ENCODE peak calls at places on chromosomes 3 and 15, in five cellular contexts. One of them, this sample, is unnamed. For H3K9me3, the result is how much of the 10 kb centered on the place peaks cover.

GRCh38 chr3:171123913-171124312 is 97.4 kb upstream of the SLC2A2 start:
- DNase-seq in heart right ventricle: no peak
- DNase-seq in tibial artery: no peak
- DNase-seq in esophagus squamous epithelium: no peak
- DNase-seq in body of pancreas: no peak
- DNase-seq in this sample: no peak

GRCh38 chr3:142394921-142395622 is 52.8 kb downstream of the XRN1 start:
- DNase-seq in body of pancreas: no peak
- DNase-seq in heart right ventricle: no peak
- DNase-seq in esophagus squamous epithelium: no peak
- DNase-seq in tibial artery: no peak
- DNase-seq in this sample: no peak

GRCh38 chr3:160801386-160802118 is 45.5 kb downstream of the PPM1L start:
- DNase-seq in tibial artery: peak
- DNase-seq in esophagus squamous epithelium: no peak
- DNase-seq in heart right ventricle: peak
- DNase-seq in body of pancreas: peak
- DNase-seq in this sample: no peak

GRCh38 chr3:152205097-152205593 is 63.6 kb upstream of the MBNL1 start:
- DNase-seq in tibial artery: no peak
- DNase-seq in esophagus squamous epithelium: no peak
- DNase-seq in heart right ventricle: no peak
- DNase-seq in body of pancreas: no peak
- DNase-seq in this sample: no peak

GRCh38 chr3:5298453-5298852 is 110.9 kb downstream of the EDEM1 start:
- DNase-seq in heart right ventricle: no peak
- DNase-seq in body of pancreas: no peak
- DNase-seq in esophagus squamous epithelium: no peak
- DNase-seq in tibial artery: no peak
- DNase-seq in this sample: no peak

GRCh38 chr3:186653079-186653710 is 12.6 kb upstream of the HRG start:
- DNase-seq in esophagus squamous epithelium: no peak
- DNase-seq in body of pancreas: no peak
- DNase-seq in heart right ventricle: no peak
- DNase-seq in tibial artery: no peak
- DNase-seq in this sample: no peak

GRCh38 chr3:159632124-159632523 is 356.5 kb upstream of the IL12A start:
- DNase-seq in body of pancreas: no peak
- DNase-seq in esophagus squamous epithelium: no peak
- DNase-seq in heart right ventricle: no peak
- DNase-seq in tibial artery: no peak
- DNase-seq in this sample: no peak

GRCh38 chr15:77508541-77509505 is 88.1 kb downstream of the HMG20A start:
- DNase-seq in body of pancreas: peak
- DNase-seq in esophagus squamous epithelium: no peak
- DNase-seq in tibial artery: peak
- DNase-seq in heart right ventricle: peak
- DNase-seq in this sample: no peak

GRCh38 chr3:141413387-141414140 is 45.3 kb downstream of the ZBTB38 start:
- DNase-seq in tibial artery: no peak
- DNase-seq in body of pancreas: no peak
- DNase-seq in heart right ventricle: no peak
- DNase-seq in esophagus squamous epithelium: no peak
- DNase-seq in this sample: no peak

GRCh38 chr3:66195347-66195783 is 25.4 kb upstream of the SLC25A26 start:
- DNase-seq in heart right ventricle: peak
- DNase-seq in body of pancreas: peak
- DNase-seq in esophagus squamous epithelium: no peak
- DNase-seq in tibial artery: peak
- DNase-seq in this sample: no peak

GRCh38 chr15:77505556-77505955 is 84.9 kb downstream of the HMG20A start:
- DNase-seq in heart right ventricle: no peak
- DNase-seq in esophagus squamous epithelium: no peak
- DNase-seq in tibial artery: no peak
- DNase-seq in body of pancreas: no peak
- DNase-seq in this sample: no peak

GRCh38 chr3:88168171-88168570 is 18.4 kb downstream of the C3orf38 start:
- DNase-seq in esophagus squamous epithelium: no peak
- DNase-seq in body of pancreas: no peak
- DNase-seq in tibial artery: no peak
- DNase-seq in heart right ventricle: no peak
- DNase-seq in this sample: no peak

GRCh38 chr3:14719006-14719405 is 44.1 kb downstream of the C3orf20 start:
- DNase-seq in heart right ventricle: no peak
- DNase-seq in tibial artery: no peak
- DNase-seq in esophagus squamous epithelium: no peak
- DNase-seq in body of pancreas: no peak
- DNase-seq in this sample: no peak

GRCh38 chr3:67083277-67083676 is 85.2 kb downstream of the KBTBD8 start:
- DNase-seq in body of pancreas: no peak
- DNase-seq in heart right ventricle: no peak
- DNase-seq in esophagus squamous epithelium: no peak
- DNase-seq in tibial artery: no peak
- DNase-seq in this sample: no peak

GRCh38 chr3:5126586-5126985 is 4.5 kb downstream of the ARL8B start:
- DNase-seq in body of pancreas: no peak
- DNase-seq in tibial artery: no peak
- DNase-seq in heart right ventricle: no peak
- DNase-seq in esophagus squamous epithelium: no peak
- DNase-seq in this sample: no peak

DNA sequence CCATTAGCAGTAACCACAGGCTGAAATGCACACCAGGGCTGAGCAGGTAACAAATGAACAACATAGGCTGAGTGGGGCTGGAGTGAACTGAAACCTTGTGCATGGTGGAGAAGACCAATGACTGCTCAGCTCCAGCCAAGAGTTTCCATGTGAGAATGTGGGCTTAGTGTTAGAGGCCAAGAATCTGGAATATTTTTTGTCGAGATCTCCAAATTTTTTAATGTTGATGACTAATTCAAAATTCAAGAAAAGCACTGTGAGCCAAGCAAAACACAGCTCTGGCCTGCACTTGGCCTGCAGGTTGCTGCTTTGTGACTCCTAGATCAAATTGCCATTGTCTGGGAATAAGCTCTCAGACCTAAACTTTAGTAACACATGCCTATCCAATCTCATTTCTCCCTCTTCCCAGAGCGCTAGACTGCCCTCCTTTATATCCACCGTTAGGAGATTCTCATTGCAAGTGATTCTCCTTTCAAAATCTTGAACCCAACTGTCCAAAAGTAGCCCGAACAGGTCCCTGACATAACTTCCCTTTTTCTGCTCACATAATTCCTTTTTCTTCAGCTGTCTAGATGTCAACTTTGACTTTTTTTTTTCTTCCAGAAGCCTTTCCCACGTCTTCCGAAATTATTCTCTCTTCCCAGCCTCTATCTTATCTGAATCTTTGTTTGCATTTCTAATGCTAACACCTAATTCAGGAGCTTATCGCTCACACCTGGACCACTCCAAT is 7.5 kb downstream of the SQOR start:
- DNase-seq in tibial artery: peak
- DNase-seq in body of pancreas: no peak
- DNase-seq in heart right ventricle: no peak
- DNase-seq in esophagus squamous epithelium: no peak
- DNase-seq in this sample: no peak
- H3K27ac ChIP-seq in tibial artery: peak
- H3K27ac ChIP-seq in body of pancreas: peak
- H3K27ac ChIP-seq in heart right ventricle: no peak
- H3K27ac ChIP-seq in esophagus squamous epithelium: peak
- H3K27ac ChIP-seq in this sample: peak

GRCh38 chr3:111577798-111578685 is 17.1 kb downstream of the ZBED2 start:
- DNase-seq in esophagus squamous epithelium: no peak
- DNase-seq in heart right ventricle: no peak
- DNase-seq in tibial artery: no peak
- DNase-seq in body of pancreas: no peak
- DNase-seq in this sample: no peak
- TF ChIP-seq CTCF in esophagus squamous epithelium: peak
- TF ChIP-seq CTCF in heart right ventricle: peak
- TF ChIP-seq CTCF in tibial artery: no peak
- TF ChIP-seq CTCF in body of pancreas: peak
- TF ChIP-seq CTCF in this sample: no peak

GRCh38 chr15:45993072-45993471 is 358.2 kb downstream of the SQOR start:
- DNase-seq in heart right ventricle: no peak
- DNase-seq in body of pancreas: no peak
- DNase-seq in esophagus squamous epithelium: no peak
- DNase-seq in tibial artery: no peak
- DNase-seq in this sample: no peak

GRCh38 chr15:45995800-45996199 is 361.0 kb downstream of the SQOR start:
- DNase-seq in heart right ventricle: no peak
- DNase-seq in body of pancreas: no peak
- DNase-seq in tibial artery: no peak
- DNase-seq in esophagus squamous epithelium: no peak
- DNase-seq in this sample: no peak

GRCh38 chr15:45991863-45992262 is 357.0 kb downstream of the SQOR start:
- DNase-seq in esophagus squamous epithelium: no peak
- DNase-seq in heart right ventricle: no peak
- DNase-seq in tibial artery: no peak
- DNase-seq in body of pancreas: no peak
- DNase-seq in this sample: no peak

GRCh38 chr15:45993508-45993907 is 358.7 kb downstream of the SQOR start:
- DNase-seq in body of pancreas: no peak
- DNase-seq in esophagus squamous epithelium: no peak
- DNase-seq in tibial artery: no peak
- DNase-seq in heart right ventricle: no peak
- DNase-seq in this sample: no peak
- H3K9me3 ChIP-seq in body of pancreas: under half
- H3K9me3 ChIP-seq in esophagus squamous epithelium: under half
- H3K9me3 ChIP-seq in tibial artery: under half
- H3K9me3 ChIP-seq in heart right ventricle: under half
- H3K9me3 ChIP-seq in this sample: under half

GRCh38 chr3:43223670-43224364 is 62.5 kb upstream of the SNRK start:
- DNase-seq in tibial artery: no peak
- DNase-seq in esophagus squamous epithelium: no peak
- DNase-seq in heart right ventricle: no peak
- DNase-seq in body of pancreas: no peak
- DNase-seq in this sample: no peak

GRCh38 chr3:43218921-43219320 is 67.4 kb upstream of the SNRK start:
- DNase-seq in esophagus squamous epithelium: no peak
- DNase-seq in heart right ventricle: no peak
- DNase-seq in tibial artery: no peak
- DNase-seq in body of pancreas: no peak
- DNase-seq in this sample: no peak

GRCh38 chr3:43222594-43222993 is 63.7 kb upstream of the SNRK start:
- DNase-seq in tibial artery: no peak
- DNase-seq in esophagus squamous epithelium: no peak
- DNase-seq in heart right ventricle: no peak
- DNase-seq in body of pancreas: no peak
- DNase-seq in this sample: no peak

GRCh38 chr3:43218156-43218555 is 68.2 kb upstream of the SNRK start:
- DNase-seq in esophagus squamous epithelium: no peak
- DNase-seq in body of pancreas: no peak
- DNase-seq in heart right ventricle: no peak
- DNase-seq in tibial artery: no peak
- DNase-seq in this sample: no peak

GRCh38 chr3:43221076-43221475 is 65.3 kb upstream of the SNRK start:
- DNase-seq in heart right ventricle: no peak
- DNase-seq in esophagus squamous epithelium: no peak
- DNase-seq in tibial artery: no peak
- DNase-seq in body of pancreas: no peak
- DNase-seq in this sample: no peak
- H3K27ac ChIP-seq in heart right ventricle: no peak
- H3K27ac ChIP-seq in esophagus squamous epithelium: no peak
- H3K27ac ChIP-seq in tibial artery: no peak
- H3K27ac ChIP-seq in body of pancreas: no peak
- H3K27ac ChIP-seq in this sample: no peak

GRCh38 chr3:187987919-187988318 is 166.0 kb upstream of the LPP start:
- DNase-seq in heart right ventricle: no peak
- DNase-seq in body of pancreas: no peak
- DNase-seq in esophagus squamous epithelium: no peak
- DNase-seq in tibial artery: no peak
- DNase-seq in this sample: no peak

GRCh38 chr3:187985636-187986035 is 168.3 kb upstream of the LPP start:
- DNase-seq in esophagus squamous epithelium: no peak
- DNase-seq in tibial artery: no peak
- DNase-seq in heart right ventricle: no peak
- DNase-seq in body of pancreas: no peak
- DNase-seq in this sample: no peak

GRCh38 chr3:187983484-187984124 is 170.4 kb upstream of the LPP start:
- DNase-seq in tibial artery: no peak
- DNase-seq in body of pancreas: peak
- DNase-seq in heart right ventricle: peak
- DNase-seq in esophagus squamous epithelium: no peak
- DNase-seq in this sample: no peak

GRCh38 chr3:187987162-187987561 is 166.8 kb upstream of the LPP start:
- DNase-seq in heart right ventricle: no peak
- DNase-seq in esophagus squamous epithelium: no peak
- DNase-seq in tibial artery: no peak
- DNase-seq in body of pancreas: no peak
- DNase-seq in this sample: no peak

DNA sequence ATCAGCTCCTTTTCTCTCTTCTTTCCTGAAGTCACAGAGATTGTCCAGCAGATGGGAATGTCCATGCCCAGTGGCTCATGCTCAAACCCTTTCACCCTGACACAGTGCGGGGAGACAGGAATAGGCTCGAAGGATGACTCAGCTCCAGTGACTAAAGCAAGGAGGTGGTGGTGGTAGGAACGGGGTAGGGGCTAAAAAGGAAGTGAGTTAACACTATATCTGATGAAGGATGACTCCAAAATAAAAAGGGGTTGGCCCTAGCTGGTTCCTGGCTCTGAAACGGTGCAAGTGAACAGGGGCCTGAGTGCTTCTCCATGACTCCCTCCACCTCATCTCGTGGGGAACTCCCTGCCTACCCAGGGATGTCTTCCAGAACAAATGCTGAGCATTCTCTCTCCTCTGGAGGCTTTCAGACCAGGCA is 167.4 kb upstream of the LPP start:
- DNase-seq in body of pancreas: no peak
- DNase-seq in tibial artery: no peak
- DNase-seq in heart right ventricle: no peak
- DNase-seq in esophagus squamous epithelium: no peak
- DNase-seq in this sample: no peak
- TF ChIP-seq CTCF in body of pancreas: no peak
- TF ChIP-seq CTCF in tibial artery: no peak
- TF ChIP-seq CTCF in heart right ventricle: no peak
- TF ChIP-seq CTCF in esophagus squamous epithelium: no peak
- TF ChIP-seq CTCF in this sample: no peak

GRCh38 chr3:43015572-43016512 is 36.7 kb downstream of the GASK1A start:
- DNase-seq in esophagus squamous epithelium: no peak
- DNase-seq in tibial artery: no peak
- DNase-seq in body of pancreas: no peak
- DNase-seq in heart right ventricle: no peak
- DNase-seq in this sample: no peak
- H3K9me3 ChIP-seq in esophagus squamous epithelium: under half
- H3K9me3 ChIP-seq in tibial artery: under half
- H3K9me3 ChIP-seq in body of pancreas: under half
- H3K9me3 ChIP-seq in heart right ventricle: half or more
- H3K9me3 ChIP-seq in this sample: under half

This sample was measured in vagina.